ENCODE peak calls at places on chromosomes 3 and 15, in ten cellular contexts. B is kidney, C is BJ, K is HepG2, I is tibial nerve, Q is AG10803, M is psoas muscle, P is fibroblast of pulmonary artery, N is right lobe of liver, S is neural progenitor cell. O is an unnamed sample.

GRCh38 chr3:40588406-40588805 is 63.6 kb downstream of the ZNF621 start:
- DNase-seq in B (no peak), C (no peak), K (peak), I (no peak), Q (no peak), M (no peak), P (no peak), N (no peak), S (peak), O (no peak)

GRCh38 chr15:48515497-48515896 is 130.0 kb downstream of the FBN1 start:
- DNase-seq in B (no peak), C (no peak), K (no peak), I (no peak), Q (no peak), M (no peak), P (no peak), N (no peak), S (no peak), O (no peak)

GRCh38 chr3:158713094-158713499 is 19.2 kb downstream of the RARRES1 start:
- DNase-seq in B (no peak), C (no peak), K (no peak), I (no peak), Q (no peak), M (no peak), P (peak), N (no peak), S (peak), O (peak)

GRCh38 chr15:83998486-83998885 is 237.1 kb upstream of the GOLGA6L4 start:
- DNase-seq in B (no peak), C (no peak), K (no peak), I (no peak), Q (no peak), M (no peak), P (no peak), N (no peak), S (no peak), O (no peak)

GRCh38 chr15:81612631-81613030 is 238.6 kb upstream of the TMC3 start:
- DNase-seq in B (no peak), C (no peak), K (no peak), I (no peak), Q (no peak), M (no peak), P (no peak), N (no peak), S (peak), O (no peak)

GRCh38 chr3:118932822-118933558 is 101.7 kb downstream of the IGSF11 start:
- DNase-seq in B (no peak), C (no peak), K (no peak), I (no peak), Q (peak), M (peak), P (no peak), N (peak), S (no peak), O (no peak)

GRCh38 chr15:40343512-40343911 is 2.8 kb upstream of the CCDC9B start:
- DNase-seq in B (peak), C (no peak), K (peak), I (no peak), Q (peak), M (no peak), P (peak), N (no peak), S (no peak), O (peak)

GRCh38 chr3:195180490-195181106 is 90.4 kb downstream of the XXYLT1 start:
- DNase-seq in B (no peak), C (no peak), K (no peak), I (no peak), Q (no peak), M (no peak), P (no peak), N (peak), S (no peak), O (no peak)

GRCh38 chr3:56869157-56869889 is 67.6 kb upstream of the ARHGEF3 start:
- DNase-seq in B (no peak), C (no peak), K (no peak), I (no peak), Q (no peak), M (no peak), P (no peak), N (no peak), S (no peak), O (peak)

GRCh38 chr15:100247228-100248225 is 94.2 kb downstream of the ADAMTS17 start:
- DNase-seq in B (no peak), C (no peak), K (no peak), I (no peak), Q (no peak), M (no peak), P (no peak), N (no peak), S (no peak), O (no peak)

GRCh38 chr15:79973445-79974180 is 2.6 kb upstream of the BCL2A1 start:
- DNase-seq in B (no peak), C (no peak), K (no peak), I (no peak), Q (no peak), M (no peak), P (no peak), N (no peak), S (no peak), O (no peak)

GRCh38 chr3:171181907-171182690 is 155.6 kb upstream of the SLC2A2 start:
- DNase-seq in B (no peak), C (no peak), K (no peak), I (no peak), Q (peak), M (no peak), P (peak), N (no peak), S (no peak), O (no peak)

GRCh38 chr3:152961323-152961722 is 126.4 kb downstream of the P2RY1 start:
- DNase-seq in B (no peak), C (no peak), K (peak), I (no peak), Q (peak), M (no peak), P (peak), N (no peak), S (peak), O (peak)

GRCh38 chr3:50604628-50605588 is 6.7 kb downstream of the CISH start:
- DNase-seq in B (peak), C (no peak), K (no peak), I (no peak), Q (no peak), M (peak), P (no peak), N (peak), S (no peak), O (no peak)

GRCh38 chr15:52011711-52012144 is 7.3 kb upstream of the MAPK6 start:
- DNase-seq in B (no peak), C (no peak), K (peak), I (no peak), Q (no peak), M (no peak), P (peak), N (no peak), S (peak), O (no peak)

GRCh38 chr3:37963635-37964034 is 27.0 kb upstream of the VILL start:
- DNase-seq in B (no peak), C (no peak), K (no peak), I (no peak), Q (no peak), M (no peak), P (no peak), N (no peak), S (no peak), O (no peak)

DNA sequence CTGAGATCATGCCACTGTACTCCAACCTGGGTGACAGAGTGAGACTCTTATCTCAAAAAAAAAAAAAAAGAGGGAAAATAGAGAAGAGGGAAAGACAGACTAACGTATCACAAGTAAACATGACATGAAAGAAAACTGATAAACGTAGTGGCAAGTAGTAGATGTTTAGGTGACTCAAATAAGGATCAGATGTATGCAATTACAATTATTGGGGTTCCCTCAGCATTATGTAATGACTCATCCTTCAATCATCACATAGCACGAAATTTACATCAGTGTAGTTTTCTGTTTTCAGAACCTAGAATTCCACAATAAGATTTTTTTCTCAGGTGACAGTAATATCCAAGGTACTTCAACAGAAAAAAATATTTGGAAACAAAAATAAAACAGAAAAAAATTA is 46.6 kb downstream of the DPP8 start:
- DNase-seq in B (no peak), C (no peak), K (no peak), I (no peak), Q (no peak), M (no peak), P (no peak), N (no peak), S (no peak), O (no peak)
- H3K4me3 ChIP-seq in B (no peak), C (no peak), K (no peak), I (no peak), Q (no peak), M (no peak), P (no peak), N (no peak), S (no peak), O (no peak)

DNA sequence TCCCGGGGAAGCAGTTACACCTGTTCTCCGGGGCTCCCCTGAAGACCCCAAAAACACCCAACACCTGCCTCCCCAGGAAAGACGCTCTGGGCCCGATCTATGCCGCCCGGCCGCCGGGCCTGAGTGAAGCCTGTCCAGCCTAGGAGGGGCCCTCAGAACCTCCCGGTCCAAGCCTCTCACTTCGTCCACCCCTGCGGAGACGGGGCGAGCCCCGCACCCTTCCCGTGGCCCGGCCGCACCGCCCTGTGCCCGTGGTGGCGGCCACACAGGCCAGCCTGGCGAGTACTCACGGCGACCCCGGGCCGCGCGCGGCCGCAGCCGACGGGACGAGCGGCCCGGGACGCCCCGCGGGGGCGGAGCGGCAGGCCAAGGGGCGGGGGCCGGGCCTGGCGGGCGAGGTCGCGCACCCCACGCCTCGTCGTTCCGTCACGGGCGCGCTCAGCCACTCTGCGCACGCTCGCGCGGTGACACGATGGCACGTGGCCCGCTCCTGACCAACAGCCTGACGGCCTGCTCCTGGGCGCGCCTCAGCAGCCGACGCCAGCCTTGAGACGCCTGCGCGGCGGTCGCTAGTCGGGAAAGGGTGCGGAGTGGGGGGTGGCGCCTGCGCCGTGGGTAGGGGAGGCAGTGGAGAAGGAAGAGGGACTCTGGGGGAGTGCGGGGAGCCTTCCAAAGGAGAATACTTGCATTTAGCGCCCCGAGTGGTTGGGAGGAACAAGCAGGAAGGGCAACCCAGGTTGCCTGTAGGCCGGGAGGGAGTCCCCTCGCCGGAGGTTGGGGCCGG is at the start of gene PARP6:
- DNase-seq in B (peak), C (peak), K (no peak), I (peak), Q (peak), M (peak), P (peak), N (peak), S (peak), O (peak)
- TF ChIP-seq CTCF in B (peak), C (peak), K (no peak), I (peak), Q (peak), M (peak), P (peak), N (peak), S (peak), O (peak)

DNA sequence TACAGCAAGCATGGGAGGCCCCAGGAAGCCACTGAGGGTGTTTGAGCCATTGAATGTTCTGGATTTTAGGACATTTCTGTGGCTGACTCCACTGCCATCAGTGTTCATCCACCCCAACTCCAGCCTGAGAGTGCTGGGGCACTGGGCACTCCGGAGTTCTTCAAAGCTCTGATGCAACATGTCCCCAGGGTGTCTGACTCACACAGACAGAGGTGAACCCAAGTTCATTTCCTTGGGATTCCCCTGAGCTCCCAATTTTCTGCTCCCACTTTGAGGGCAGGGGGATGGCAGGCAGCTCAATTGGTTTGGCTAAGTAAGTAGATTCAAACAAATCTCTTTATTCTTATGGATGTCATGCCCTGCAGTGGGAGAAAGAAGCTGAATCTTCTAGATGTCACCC is 2.2 kb downstream of the STRA6 start:
- DNase-seq in B (peak), C (no peak), K (no peak), I (peak), Q (peak), M (peak), P (peak), N (no peak), S (no peak), O (peak)
- H3K4me3 ChIP-seq in B (no peak), C (no peak), K (no peak), I (no peak), Q (no peak), M (no peak), P (no peak), N (no peak), S (no peak), O (peak)

DNA sequence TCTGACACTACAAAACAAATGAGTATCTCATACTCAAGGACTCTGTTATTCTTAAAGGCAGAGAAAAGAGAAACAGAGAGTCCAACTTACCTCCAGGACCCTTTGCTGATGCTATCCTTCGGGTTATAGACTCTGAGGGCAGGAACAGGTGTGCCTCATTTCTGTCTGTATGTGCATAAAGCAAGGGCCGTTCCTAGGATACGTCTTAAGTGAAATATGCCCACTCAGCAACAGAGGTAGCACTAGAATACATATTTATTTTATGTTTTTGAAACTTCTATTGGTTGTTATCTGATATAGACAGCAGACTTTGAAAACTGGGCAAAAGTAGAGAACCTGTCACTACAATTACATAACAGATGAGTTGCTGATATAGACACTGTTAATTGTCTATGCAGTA is 89.3 kb upstream of the CPNE4 start:
- DNase-seq in B (no peak), C (no peak), K (no peak), I (no peak), Q (no peak), M (no peak), P (no peak), N (no peak), S (no peak), O (no peak)
- TF ChIP-seq CTCF in B (no peak), C (no peak), K (no peak), I (no peak), Q (no peak), M (no peak), P (no peak), N (no peak), S (no peak), O (no peak)

DNA sequence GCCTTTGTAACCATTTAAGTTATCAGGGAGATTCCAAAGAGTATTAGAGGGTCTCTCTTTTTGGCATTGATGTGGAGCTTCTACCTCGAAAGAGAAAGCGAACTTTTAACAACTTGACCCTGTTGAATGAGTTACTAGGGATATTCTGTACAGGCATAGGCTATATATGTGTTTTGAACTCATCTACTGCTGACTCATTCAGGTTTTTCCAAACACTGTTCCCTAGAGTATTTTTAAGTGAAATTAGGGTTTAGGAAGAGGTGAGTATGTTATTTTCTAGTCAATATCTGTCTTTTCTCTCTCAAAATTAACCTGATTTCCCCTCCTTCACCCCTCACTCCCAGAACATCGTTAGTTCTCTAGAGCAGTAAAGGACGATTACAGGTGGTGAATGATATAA is 228.1 kb upstream of the C2CD4B start:
- DNase-seq in B (no peak), C (no peak), K (no peak), I (no peak), Q (no peak), M (no peak), P (no peak), N (no peak), S (no peak), O (no peak)
- H3K4me3 ChIP-seq in B (no peak), C (no peak), K (no peak), I (no peak), Q (peak), M (peak), P (no peak), N (no peak), S (no peak), O (no peak)

GRCh38 chr3:129162729-129163579 is 2.1 kb upstream of the ISY1 start:
- DNase-seq in B (no peak), C (no peak), K (peak), I (no peak), Q (no peak), M (no peak), P (no peak), N (no peak), S (peak), O (no peak)
- TF ChIP-seq CTCF in B (no peak), C (peak), K (peak), I (no peak), Q (peak), M (no peak), P (peak), N (no peak), S (peak), O (peak)

O was measured in astrocyte of the spinal cord.